ENCODE peak calls at places on chromosomes 3 and 15, in four cellular contexts. One of them, this sample, is unnamed.

GRCh38 chr3:155018621-155019330 is 61.3 kb upstream of the MME start:
- DNase-seq in K562: peak
- DNase-seq in GM12891: no peak
- DNase-seq in GM12878: no peak
- DNase-seq in this sample: peak

GRCh38 chr15:73694419-73694818 is 10.2 kb downstream of the CD276 start:
- DNase-seq in K562: no peak
- DNase-seq in GM12878: no peak
- DNase-seq in GM12891: no peak
- DNase-seq in this sample: no peak

GRCh38 chr3:6994081-6994668 is 133.3 kb downstream of the GRM7 start:
- DNase-seq in GM12878: no peak
- DNase-seq in K562: no peak
- DNase-seq in GM12891: no peak
- DNase-seq in this sample: no peak

GRCh38 chr15:31237042-31237324 is 89.7 kb upstream of the KLF13 start:
- DNase-seq in GM12891: no peak
- DNase-seq in K562: no peak
- DNase-seq in GM12878: no peak
- DNase-seq in this sample: no peak

GRCh38 chr15:78638658-78639314 is 2.2 kb downstream of the CHRNB4 start:
- DNase-seq in GM12891: peak
- DNase-seq in GM12878: no peak
- DNase-seq in K562: peak
- DNase-seq in this sample: peak

GRCh38 chr3:71487418-71487817 is 96.1 kb downstream of the FOXP1 start:
- DNase-seq in GM12878: no peak
- DNase-seq in K562: no peak
- DNase-seq in GM12891: no peak
- DNase-seq in this sample: no peak

GRCh38 chr3:175670572-175670971 is 811.4 kb downstream of the NAALADL2 start:
- DNase-seq in K562: no peak
- DNase-seq in GM12891: no peak
- DNase-seq in GM12878: no peak
- DNase-seq in this sample: no peak

GRCh38 chr15:69954726-69955125 is 143.0 kb downstream of the TLE3 start:
- DNase-seq in K562: no peak
- DNase-seq in GM12891: no peak
- DNase-seq in GM12878: no peak
- DNase-seq in this sample: no peak

DNA sequence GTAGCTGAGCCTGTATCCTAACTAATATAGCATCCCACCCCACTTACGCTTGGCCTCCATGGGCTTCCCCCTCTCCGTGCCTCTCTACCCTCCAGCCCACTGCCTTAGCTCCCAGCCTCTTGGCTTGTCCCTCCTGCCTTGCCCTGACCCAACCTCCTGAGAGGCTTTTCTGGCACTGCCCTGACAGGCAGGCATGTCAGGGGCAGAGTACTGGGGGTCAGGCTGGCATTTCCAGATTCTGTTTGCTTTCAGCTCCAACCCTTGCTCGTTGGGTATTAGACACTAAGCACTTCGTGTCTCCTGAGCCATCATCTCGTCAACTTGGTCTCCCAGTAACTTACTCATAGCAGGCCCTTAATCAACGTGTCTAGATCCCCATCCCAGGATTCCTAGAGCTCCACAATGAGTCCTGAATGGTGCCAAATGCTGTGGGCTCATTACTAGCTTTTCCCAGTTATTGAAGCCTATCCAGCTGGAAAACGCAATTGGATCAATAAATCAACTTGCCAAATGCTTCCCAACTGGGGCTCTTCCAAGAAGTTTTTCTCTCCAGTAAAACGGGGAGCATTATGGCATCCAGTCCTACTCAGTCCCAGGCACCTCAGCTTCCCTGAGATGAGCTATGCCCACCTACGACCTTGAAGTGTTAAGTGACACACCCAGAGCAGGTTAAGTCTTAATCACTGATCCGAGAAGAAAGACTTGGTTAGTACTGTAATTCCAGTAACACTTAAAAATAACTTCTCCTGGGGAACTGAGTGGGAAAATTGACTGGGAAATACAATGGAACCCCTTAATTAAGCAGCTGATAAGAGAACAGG is 78.5 kb upstream of the DLG1 start:
- DNase-seq in K562: no peak
- DNase-seq in GM12878: no peak
- DNase-seq in GM12891: no peak
- DNase-seq in this sample: no peak
- TF ChIP-seq SPI1 in K562: no peak
- TF ChIP-seq SPI1 in GM12878: no peak
- TF ChIP-seq SPI1 in GM12891: no peak
- TF ChIP-seq SPI1 in this sample: no peak

GRCh38 chr3:184334470-184335158 is 2.8 kb upstream of the FAM131A start:
- DNase-seq in K562: peak
- DNase-seq in GM12891: no peak
- DNase-seq in GM12878: no peak
- DNase-seq in this sample: no peak

GRCh38 chr3:184333700-184334099 is 3.7 kb upstream of the FAM131A start:
- DNase-seq in GM12891: no peak
- DNase-seq in K562: no peak
- DNase-seq in GM12878: no peak
- DNase-seq in this sample: no peak

GRCh38 chr3:184335661-184336483 is 1.5 kb upstream of the FAM131A start:
- DNase-seq in GM12891: peak
- DNase-seq in GM12878: no peak
- DNase-seq in K562: peak
- DNase-seq in this sample: no peak

GRCh38 chr3:184336484-184337230 is 743 bp upstream of the FAM131A start:
- DNase-seq in GM12878: no peak
- DNase-seq in GM12891: no peak
- DNase-seq in K562: peak
- DNase-seq in this sample: no peak

DNA sequence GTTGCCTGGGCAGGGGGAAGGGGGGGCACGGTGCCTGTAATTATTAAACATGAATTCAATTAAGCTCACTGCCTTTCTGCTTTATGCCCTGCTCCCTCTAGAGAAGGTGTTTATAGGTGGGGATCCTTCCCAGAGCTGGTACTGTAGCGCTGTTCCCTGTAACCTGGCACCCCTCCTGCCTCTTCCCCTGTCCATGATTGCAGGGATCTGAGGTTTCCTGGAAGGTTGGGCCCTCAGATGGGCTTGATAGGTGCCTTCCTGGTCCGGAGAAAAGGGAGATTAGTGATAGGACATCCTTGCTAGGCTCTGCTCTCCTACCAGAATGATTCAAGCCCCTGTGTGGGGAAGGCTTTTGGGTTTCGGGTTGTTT is 2.1 kb upstream of the FAM131A start:
- DNase-seq in GM12891: no peak
- DNase-seq in GM12878: no peak
- DNase-seq in K562: no peak
- DNase-seq in this sample: no peak
- TF ChIP-seq SPI1 in GM12891: no peak
- TF ChIP-seq SPI1 in GM12878: no peak
- TF ChIP-seq SPI1 in K562: no peak
- TF ChIP-seq SPI1 in this sample: no peak

GRCh38 chr3:29171583-29171990 is 109.3 kb upstream of the RBMS3 start:
- DNase-seq in GM12878: no peak
- DNase-seq in K562: no peak
- DNase-seq in GM12891: no peak
- DNase-seq in this sample: no peak
- TF ChIP-seq SPI1 in GM12878: no peak
- TF ChIP-seq SPI1 in K562: no peak
- TF ChIP-seq SPI1 in GM12891: no peak
- TF ChIP-seq SPI1 in this sample: no peak

GRCh38 chr15:61910839-61911369 is 149.3 kb downstream of the VPS13C start:
- DNase-seq in GM12891: no peak
- DNase-seq in GM12878: no peak
- DNase-seq in K562: no peak
- DNase-seq in this sample: no peak

GRCh38 chr15:61906961-61907752 is 153.1 kb downstream of the VPS13C start:
- DNase-seq in K562: no peak
- DNase-seq in GM12878: no peak
- DNase-seq in GM12891: no peak
- DNase-seq in this sample: no peak

GRCh38 chr15:61907753-61908086 is 152.5 kb downstream of the VPS13C start:
- DNase-seq in K562: no peak
- DNase-seq in GM12891: no peak
- DNase-seq in GM12878: no peak
- DNase-seq in this sample: no peak

GRCh38 chr15:61908241-61908640 is 152.0 kb downstream of the VPS13C start:
- DNase-seq in K562: no peak
- DNase-seq in GM12878: no peak
- DNase-seq in GM12891: no peak
- DNase-seq in this sample: no peak
- TF ChIP-seq SPI1 in K562: no peak
- TF ChIP-seq SPI1 in GM12878: no peak
- TF ChIP-seq SPI1 in GM12891: no peak
- TF ChIP-seq SPI1 in this sample: no peak

DNA sequence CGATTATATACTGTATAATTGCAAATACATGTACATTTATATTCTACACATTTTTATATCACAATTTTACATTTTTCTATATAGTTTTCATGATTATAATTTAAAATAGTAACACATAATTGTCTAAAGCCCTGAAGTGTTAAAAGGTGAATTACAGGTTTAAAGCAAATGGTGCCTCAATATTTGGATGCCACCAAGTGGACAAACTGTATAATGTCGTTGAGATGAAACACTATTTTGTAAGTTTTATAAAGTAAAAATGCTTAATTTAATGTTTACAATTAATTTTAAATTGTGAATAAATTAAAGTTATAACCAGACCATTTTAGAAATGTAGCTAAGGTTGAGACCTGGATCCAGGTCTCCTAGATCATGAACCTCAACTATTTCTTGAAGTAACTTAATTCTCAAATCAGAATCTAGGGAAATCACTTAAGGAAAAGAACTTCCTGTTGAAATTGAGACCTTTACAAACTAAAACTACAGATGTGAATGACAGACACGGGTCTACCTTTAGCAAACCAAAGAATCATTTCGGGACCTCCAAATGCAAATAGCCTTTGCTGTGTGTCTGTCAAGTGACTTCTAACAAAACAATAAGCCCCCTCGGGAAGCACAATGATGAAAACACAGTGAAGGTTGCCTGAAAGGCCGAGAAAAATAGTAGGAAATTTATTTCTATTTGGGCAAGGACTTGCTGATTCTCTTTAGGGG is 37.8 kb downstream of the EHHADH start:
- DNase-seq in K562: no peak
- DNase-seq in GM12891: peak
- DNase-seq in GM12878: no peak
- DNase-seq in this sample: no peak
- TF ChIP-seq SPI1 in K562: no peak
- TF ChIP-seq SPI1 in GM12891: no peak
- TF ChIP-seq SPI1 in GM12878: no peak
- TF ChIP-seq SPI1 in this sample: no peak

GRCh38 chr15:90994417-90995311 is at the start of gene PRC1:
- DNase-seq in K562: peak
- DNase-seq in GM12891: peak
- DNase-seq in GM12878: peak
- DNase-seq in this sample: peak

GRCh38 chr15:90990446-90990845 is 3.9 kb downstream of the PRC1 start:
- DNase-seq in K562: no peak
- DNase-seq in GM12878: no peak
- DNase-seq in GM12891: no peak
- DNase-seq in this sample: no peak

GRCh38 chr15:90998737-90999136 is 4.4 kb upstream of the PRC1 start:
- DNase-seq in GM12891: no peak
- DNase-seq in K562: no peak
- DNase-seq in GM12878: no peak
- DNase-seq in this sample: no peak

GRCh38 chr15:90991587-90992285 is 2.6 kb downstream of the PRC1 start:
- DNase-seq in K562: peak
- DNase-seq in GM12878: no peak
- DNase-seq in GM12891: no peak
- DNase-seq in this sample: no peak

GRCh38 chr15:90994059-90994416 is 297 bp downstream of the PRC1 start:
- DNase-seq in GM12891: no peak
- DNase-seq in GM12878: no peak
- DNase-seq in K562: peak
- DNase-seq in this sample: no peak
- TF ChIP-seq SPI1 in GM12891: no peak
- TF ChIP-seq SPI1 in GM12878: no peak
- TF ChIP-seq SPI1 in K562: no peak
- TF ChIP-seq SPI1 in this sample: no peak

GRCh38 chr15:77069521-77070121 is 1.3 kb downstream of the TSPAN3 start:
- DNase-seq in GM12891: no peak
- DNase-seq in GM12878: no peak
- DNase-seq in K562: no peak
- DNase-seq in this sample: no peak
- TF ChIP-seq SPI1 in GM12891: no peak
- TF ChIP-seq SPI1 in GM12878: no peak
- TF ChIP-seq SPI1 in K562: no peak
- TF ChIP-seq SPI1 in this sample: no peak

GRCh38 chr15:99326235-99326634 is 75.0 kb downstream of the LRRC28 start:
- DNase-seq in GM12891: no peak
- DNase-seq in K562: no peak
- DNase-seq in GM12878: no peak
- DNase-seq in this sample: no peak
- TF ChIP-seq SPI1 in GM12891: no peak
- TF ChIP-seq SPI1 in K562: no peak
- TF ChIP-seq SPI1 in GM12878: no peak
- TF ChIP-seq SPI1 in this sample: no peak